ENCODE peak calls at places on chromosome 7, in ten cellular contexts. P is astrocyte of the spinal cord, Z is BE2C, S is OCI-LY7, X is choroid plexus epithelial cell, U is psoas muscle, T is cardiac fibroblast, O is esophagus squamous epithelium, K is K562, Y is A549. E is an unnamed sample.

GRCh38 chr7:113087278-113087998 is 811 bp upstream of the GPR85 start:
- DNase-seq in K (peak; percentile 88), X (peak; percentile 96), S (no peak), U (no peak), O (no peak), Y (no peak), P (peak; percentile 88), Z (peak; percentile 39), T (peak; percentile 60), E (peak; percentile 28)

GRCh38 chr7:158272509-158273137 is 315.0 kb downstream of the PTPRN2 start:
- DNase-seq in O (no peak), X (no peak), S (no peak), Z (no peak), U (no peak), Y (no peak), K (no peak), P (no peak), T (no peak), E (no peak)

GRCh38 chr7:32531402-32531801 is 36.1 kb downstream of the AVL9 start:
- DNase-seq in O (no peak), T (no peak), P (no peak), Y (no peak), U (no peak), Z (no peak), S (no peak), X (no peak), K (no peak), E (no peak)

GRCh38 chr7:102918865-102919264 is 6.1 kb downstream of the LRRC17 start:
- DNase-seq in K (no peak), U (no peak), Z (no peak), T (no peak), S (no peak), Y (no peak), X (peak; percentile 58), O (no peak), P (no peak), E (no peak)

GRCh38 chr7:135179321-135179925 is 8.9 kb upstream of the CYREN start:
- DNase-seq in X (no peak), Z (no peak), S (no peak), K (no peak), U (no peak), P (no peak), O (no peak), Y (no peak), T (no peak), E (no peak)

GRCh38 chr7:41640487-41640886 is 62.4 kb downstream of the INHBA start:
- DNase-seq in S (no peak), P (peak; percentile 24), Z (no peak), Y (no peak), K (no peak), O (no peak), T (no peak), U (no peak), X (peak; percentile 58), E (no peak)

GRCh38 chr7:24757799-24758275 is 573 bp upstream of the GSDME start:
- DNase-seq in T (peak; percentile 48), Y (peak; percentile 68), P (peak; percentile 49), U (no peak), X (peak; percentile 38), Z (no peak), K (no peak), O (no peak), S (no peak), E (no peak)

GRCh38 chr7:122770943-122771342 is 68.2 kb upstream of the RNF148 start:
- DNase-seq in P (no peak), S (no peak), K (no peak), O (no peak), Z (no peak), Y (no peak), U (no peak), X (no peak), T (no peak), E (no peak)

DNA sequence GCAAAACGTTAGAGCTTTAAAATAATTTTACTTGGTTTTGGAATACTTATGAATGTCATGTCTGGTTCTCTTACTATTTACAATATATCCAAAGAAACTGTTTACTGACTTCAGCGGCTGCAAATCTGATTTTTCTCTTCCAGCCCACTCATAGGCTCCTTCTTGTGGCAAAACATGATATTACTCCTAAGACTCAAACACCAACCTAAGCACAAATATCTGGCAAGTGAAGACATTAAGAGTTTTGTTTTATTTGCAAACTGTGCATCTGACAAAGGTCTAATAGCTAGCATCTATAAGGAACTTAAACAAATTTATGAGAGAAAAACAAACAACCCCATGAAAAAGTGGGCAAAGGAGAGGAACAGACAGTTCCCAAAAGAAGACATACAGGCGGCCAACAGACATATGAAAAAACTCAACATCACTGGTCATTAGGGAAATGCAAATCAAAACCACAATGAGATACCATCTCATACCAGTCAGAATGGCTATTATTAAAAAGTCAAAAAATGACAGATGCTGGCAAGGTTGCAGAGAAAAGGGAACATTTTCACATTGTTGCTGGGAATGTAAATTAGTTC is 20.3 kb upstream of the GJC3 start:
- DNase-seq in P (peak; percentile 5), Z (no peak), U (no peak), K (peak; percentile 17), X (peak; percentile 56), O (no peak), Y (no peak), T (peak; percentile 40), S (peak; percentile 23), E (no peak)
- TF ChIP-seq CTCF in P (peak; percentile 40), Z (peak; percentile 51), U (peak; percentile 31), K (peak; percentile 25), X (peak; percentile 60), O (peak; percentile 20), Y (peak; percentile 25), T (peak; percentile 51), S (peak; percentile 72), E (peak; percentile 41)

DNA sequence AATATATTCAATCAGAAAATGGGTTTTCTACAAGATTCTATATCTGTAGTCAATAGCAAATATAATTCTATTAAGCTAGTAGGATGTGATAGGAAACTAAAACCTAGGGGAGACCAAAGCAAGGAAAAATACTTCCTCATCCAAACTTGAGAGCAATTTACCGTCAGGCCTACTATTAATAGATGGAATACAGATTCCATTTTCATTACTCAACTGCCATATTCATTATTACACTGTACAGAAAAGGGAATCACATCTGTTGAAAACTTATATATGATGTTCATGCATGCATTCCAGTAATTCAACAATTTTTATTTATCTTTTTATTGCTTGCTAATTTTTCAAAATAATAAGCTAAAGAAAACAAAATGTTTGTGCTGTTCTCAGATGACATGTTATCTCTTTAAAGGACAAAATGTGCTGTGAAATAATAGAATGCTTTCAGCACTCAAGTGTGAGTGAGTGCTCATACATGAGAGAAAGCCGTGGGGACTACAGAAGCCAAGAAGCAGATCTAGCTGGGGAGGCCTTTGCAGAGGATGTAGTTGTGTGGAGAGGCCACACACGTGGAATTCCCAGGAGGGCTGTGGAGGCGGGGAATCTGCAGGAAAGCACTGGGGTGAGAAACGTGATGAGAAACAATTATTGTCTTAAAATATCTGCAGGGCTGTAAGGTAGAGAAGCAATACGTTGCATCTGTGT is 110.0 kb downstream of the EGFR start:
- DNase-seq in K (no peak), U (peak; percentile 47), Z (peak; percentile 70), X (peak; percentile 84), T (peak; percentile 88), Y (no peak), P (peak; percentile 59), S (no peak), O (no peak), E (no peak)
- H3K4me3 ChIP-seq in K (no peak overlapping the region), U (peak overlapping the region; percentile 9), Z (no peak overlapping the region), X (no peak overlapping the region), T (no peak overlapping the region), Y (no peak overlapping the region), P (no peak overlapping the region), S (no peak overlapping the region), O (no peak overlapping the region), E (no peak overlapping the region)

GRCh38 chr7:150753826-150754603 is 16.8 kb downstream of the GIMAP5 start:
- DNase-seq in S (peak; percentile 21), O (no peak), T (no peak), Z (no peak), K (peak; percentile 39), Y (no peak), P (no peak), U (no peak), X (no peak), E (no peak)

GRCh38 chr7:150755473-150756099 is 18.4 kb downstream of the GIMAP5 start:
- DNase-seq in Z (no peak), O (no peak), K (no peak), S (no peak), Y (no peak), T (no peak), U (no peak), P (no peak), X (no peak), E (no peak)

GRCh38 chr7:150759479-150759878 is 22.3 kb downstream of the GIMAP5 start:
- DNase-seq in O (no peak), T (no peak), X (no peak), P (no peak), K (no peak), U (no peak), Y (no peak), Z (no peak), S (no peak), E (no peak)

GRCh38 chr7:150754950-150755349 is 17.7 kb downstream of the GIMAP5 start:
- DNase-seq in P (no peak), Y (no peak), X (no peak), S (no peak), T (no peak), K (no peak), U (no peak), Z (no peak), O (no peak), E (no peak)

GRCh38 chr7:150756858-150757257 is 19.6 kb downstream of the GIMAP5 start:
- DNase-seq in S (no peak), K (peak; percentile 28), Y (no peak), Z (no peak), X (peak; percentile 13), U (no peak), P (no peak), O (no peak), T (no peak), E (no peak)
- TF ChIP-seq CTCF in S (peak; percentile 66), K (peak; percentile 42), Y (peak; percentile 19), Z (peak; percentile 44), X (no peak), U (peak; percentile 17), P (no peak), O (no peak), T (no peak), E (no peak)

DNA sequence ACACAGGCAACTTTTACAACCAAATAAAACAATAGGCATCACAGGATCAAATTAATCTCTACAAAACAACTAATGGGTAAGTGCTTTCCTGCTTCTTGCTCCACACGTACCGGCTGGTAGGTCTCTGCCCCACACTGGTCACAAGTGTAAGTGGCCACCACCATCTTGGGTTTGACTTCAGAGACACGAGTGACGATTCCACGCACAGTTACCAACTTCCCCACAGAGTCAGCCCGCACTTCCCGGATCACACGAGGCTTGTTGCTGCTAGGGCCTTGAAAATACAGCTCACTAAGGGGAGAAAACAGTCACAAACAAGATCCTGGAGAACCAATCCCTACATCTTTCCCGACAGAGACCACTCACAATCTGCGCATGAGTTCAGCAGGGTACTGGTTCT is 2.3 kb downstream of the MCM7 start:
- DNase-seq in S (no peak), O (no peak), P (no peak), Y (no peak), K (no peak), Z (no peak), U (no peak), X (no peak), T (no peak), E (no peak)
- H3K4me3 ChIP-seq in S (no peak overlapping the region), O (no peak overlapping the region), P (no peak overlapping the region), Y (no peak overlapping the region), K (no peak overlapping the region), Z (peak overlapping the region; percentile 83), U (peak overlapping the region; percentile 77), X (no peak overlapping the region), T (no peak overlapping the region), E (no peak overlapping the region)